ENCODE peak calls at places on chromosomes 12 and 14, in nine cellular contexts. L is mucosa of descending colon, X is cardiac muscle cell, E is tibial nerve, G is heart left ventricle, F is psoas muscle, Q is PC-9, R is progenitor cell of endocrine pancreas, V is upper lobe of left lung. S is an unnamed sample.

GRCh38 chr14:37234222-37234621 is 36.5 kb downstream of the MIPOL1 start:
- DNase-seq in L (no peak), X (no peak), E (no peak), G (no peak), F (no peak), Q (no peak), R (no peak), V (no peak), S (no peak)

GRCh38 chr12:75779891-75780501 is 251.6 kb downstream of the PHLDA1 start:
- DNase-seq in L (no peak), X (peak; percentile 13), E (no peak), G (no peak), F (no peak), Q (no peak), R (no peak), V (no peak), S (no peak)

GRCh38 chr14:62939970-62940369 is 105.3 kb downstream of the KCNH5 start:
- DNase-seq in L (no peak), X (no peak), E (no peak), G (no peak), F (no peak), Q (no peak), R (no peak), V (no peak), S (no peak)

GRCh38 chr14:101128478-101129450 is 225.2 kb upstream of the RTL1 start:
- DNase-seq in L (no peak), X (no peak), E (peak; percentile 7), G (peak; percentile 54), F (peak; percentile 9), Q (no peak), R (no peak), V (peak; percentile 38), S (no peak)

GRCh38 chr12:46676797-46677520 is 148.8 kb downstream of the SLC38A4 start:
- DNase-seq in L (peak; percentile 14), X (no peak), E (no peak), G (no peak), F (no peak), Q (no peak), R (no peak), V (no peak), S (no peak)

GRCh38 chr14:36518586-36519430 is 1.2 kb downstream of the NKX2-1 start:
- DNase-seq in L (no peak), X (no peak), E (no peak), G (no peak), F (no peak), Q (no peak), R (no peak), V (peak; percentile 82), S (no peak)

GRCh38 chr14:77268989-77269595 is 1.9 kb downstream of the NGB start:
- DNase-seq in L (no peak), X (no peak), E (no peak), G (no peak), F (no peak), Q (no peak), R (no peak), V (no peak), S (no peak)

GRCh38 chr12:52521175-52521574 is 981 bp upstream of the KRT5 start:
- DNase-seq in L (no peak), X (no peak), E (no peak), G (no peak), F (no peak), Q (peak; percentile 83), R (peak; percentile 5), V (no peak), S (peak; percentile 35)

GRCh38 chr14:61585598-61586538 is 109.4 kb upstream of the HIF1A start:
- DNase-seq in L (peak; percentile 71), X (no peak), E (peak; percentile 42), G (peak; percentile 84), F (peak; percentile 68), Q (no peak), R (no peak), V (no peak), S (no peak)

GRCh38 chr14:104791425-104791824 is 4.1 kb downstream of the AKT1 start:
- DNase-seq in L (no peak), X (no peak), E (no peak), G (no peak), F (no peak), Q (no peak), R (no peak), V (peak; percentile 33), S (no peak)

GRCh38 chr14:104794099-104794498 is 1.4 kb downstream of the AKT1 start:
- DNase-seq in L (peak; percentile 65), X (peak; percentile 82), E (no peak), G (no peak), F (peak; percentile 59), Q (no peak), R (peak; percentile 34), V (peak; percentile 86), S (peak; percentile 79)

GRCh38 chr14:104792101-104792884 is 3.3 kb downstream of the AKT1 start:
- DNase-seq in L (no peak), X (no peak), E (no peak), G (peak; percentile 81), F (peak; percentile 65), Q (no peak), R (no peak), V (peak; percentile 88), S (no peak)

GRCh38 chr14:104793703-104793959 is 1.9 kb downstream of the AKT1 start:
- DNase-seq in L (no peak), X (no peak), E (no peak), G (no peak), F (no peak), Q (no peak), R (no peak), V (no peak), S (no peak)

DNA sequence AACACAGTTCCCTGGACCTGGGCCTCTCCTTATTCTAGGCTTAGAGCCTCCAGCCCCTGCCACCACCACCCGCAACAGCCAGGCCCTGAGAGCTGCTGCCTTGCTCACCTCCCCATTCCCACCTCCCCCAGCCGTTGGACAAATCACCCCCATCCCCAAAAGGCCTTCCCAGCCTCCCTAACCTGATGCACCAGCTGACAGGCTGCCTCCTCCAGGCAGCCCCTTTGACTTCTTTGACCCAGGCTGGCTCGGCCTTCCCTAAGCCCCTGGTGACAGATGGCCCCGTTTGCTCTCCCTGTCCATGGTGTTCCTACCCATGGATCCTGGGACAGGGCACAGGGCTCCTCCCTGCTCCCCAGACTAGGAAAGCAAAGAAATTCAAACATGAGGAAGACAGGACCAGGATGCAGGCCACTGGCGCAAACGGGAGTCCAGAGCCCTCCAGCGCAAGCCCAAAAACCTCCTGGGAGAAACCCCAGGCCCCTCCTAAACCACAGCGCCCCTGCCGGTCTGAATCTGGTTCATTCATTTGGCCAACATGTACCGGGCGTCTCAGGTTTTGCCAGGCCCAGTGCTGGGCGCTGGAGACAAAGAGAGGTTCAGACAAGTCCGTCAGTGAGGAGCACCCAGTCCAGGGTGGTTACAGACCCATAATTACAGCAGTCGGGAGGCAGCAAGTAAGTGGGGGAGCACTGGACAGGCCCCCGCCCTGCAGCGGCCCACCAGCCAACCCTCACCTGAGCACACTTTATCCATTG is 2.4 kb downstream of the AKT1 start:
- DNase-seq in L (no peak), X (no peak), E (no peak), G (no peak), F (no peak), Q (no peak), R (no peak), V (peak; percentile 55), S (no peak)
- TF ChIP-seq CTCF in L (no peak), X (no peak), E (no peak), G (no peak), F (no peak), Q (no peak), R (peak; percentile 31), V (no peak), S (no peak)

DNA sequence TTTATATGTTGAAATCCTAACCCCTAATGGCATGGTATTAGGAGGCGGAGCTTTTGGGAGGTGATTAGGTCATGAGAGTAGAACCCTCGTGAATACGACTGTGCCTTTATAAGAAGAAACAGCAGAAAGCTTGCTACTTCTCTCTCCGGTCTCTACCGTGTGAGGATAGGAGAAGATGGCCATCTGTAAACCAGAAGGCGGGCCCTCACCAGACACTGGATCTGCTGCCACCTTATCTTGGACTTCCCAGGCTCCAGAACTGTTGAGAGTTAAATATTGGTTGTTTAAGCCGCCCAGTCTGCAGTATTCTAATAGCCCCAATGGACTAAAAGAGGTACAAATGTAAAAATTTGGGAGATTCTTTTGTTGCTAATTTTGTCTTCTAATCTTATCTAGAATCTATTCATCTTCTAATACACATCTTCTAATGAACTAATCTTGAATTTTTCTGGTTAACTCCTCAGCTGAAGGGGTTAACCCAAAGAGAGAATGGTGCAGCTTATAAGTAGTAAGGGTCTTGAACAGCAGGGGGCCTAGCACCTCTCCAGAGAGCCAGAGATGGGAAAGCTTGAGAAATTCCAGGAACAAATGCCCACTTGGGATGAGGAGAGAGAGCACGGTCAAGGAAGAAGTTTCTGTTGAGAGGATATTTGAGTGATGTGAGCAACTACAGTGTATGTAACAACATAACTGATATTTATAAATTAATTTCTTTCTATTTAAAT is 264.0 kb upstream of the GRIP1 start:
- DNase-seq in L (no peak), X (peak; percentile 42), E (no peak), G (no peak), F (no peak), Q (no peak), R (no peak), V (no peak), S (no peak)
- TF ChIP-seq CTCF in L (no peak), X (no peak), E (no peak), G (no peak), F (no peak), Q (no peak), R (peak; percentile 52), V (no peak), S (no peak)

DNA sequence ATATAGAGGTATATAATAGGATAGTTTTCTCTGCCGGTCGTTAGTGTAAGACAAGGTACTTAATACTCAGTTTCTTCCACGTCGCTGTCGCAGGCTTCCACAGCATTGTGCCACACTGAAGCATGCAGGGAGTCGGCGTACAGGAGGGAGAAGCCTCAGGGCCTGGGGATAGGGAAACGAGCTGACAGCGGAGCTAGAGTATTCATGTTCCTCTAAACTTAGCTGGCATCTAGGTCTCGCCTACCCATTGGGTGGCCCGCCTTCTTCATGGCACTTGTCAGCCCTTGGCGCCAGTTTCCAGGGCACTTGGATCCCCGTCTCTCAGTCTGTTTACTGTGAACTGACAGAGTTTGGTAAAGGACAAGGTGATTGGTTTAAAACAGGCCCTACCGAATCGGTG is 73.6 kb downstream of the GNS start:
- DNase-seq in L (no peak), X (no peak), E (no peak), G (no peak), F (no peak), Q (no peak), R (no peak), V (no peak), S (no peak)
- TF ChIP-seq CTCF in L (no peak), X (no peak), E (no peak), G (no peak), F (no peak), Q (no peak), R (no peak), V (no peak), S (no peak)

DNA sequence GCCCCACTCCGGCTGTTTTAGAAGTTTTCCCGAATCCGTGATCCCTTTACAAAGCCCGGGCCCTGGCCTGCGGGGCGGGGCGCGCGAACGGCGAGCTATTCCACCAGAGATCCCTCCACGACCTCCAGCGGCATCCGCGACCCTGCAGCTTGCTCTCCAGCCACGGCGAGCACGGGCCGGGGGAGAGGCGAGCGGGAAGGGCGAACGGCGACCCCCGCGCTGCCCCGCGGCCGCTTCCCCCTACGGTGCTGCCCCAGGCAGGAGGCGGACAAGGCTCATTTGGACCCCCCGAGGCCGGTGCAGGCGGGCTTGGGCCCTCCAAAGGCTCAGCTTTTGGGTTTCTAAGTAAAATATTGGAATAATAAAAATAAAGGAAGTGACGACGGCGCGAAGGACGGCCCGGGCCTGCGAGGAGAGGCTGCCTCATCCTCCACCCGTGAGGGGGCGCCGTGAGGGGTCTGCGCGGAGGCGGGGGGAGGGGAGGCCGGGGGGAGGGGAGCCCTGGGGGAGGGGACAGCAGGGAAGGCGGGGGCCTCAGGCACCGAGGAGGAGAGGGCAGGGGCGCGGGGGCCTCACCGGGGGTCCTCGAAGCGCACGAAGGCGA is 600 bp downstream of the SRSF9 start:
- DNase-seq in L (peak; percentile 45), X (no peak), E (no peak), G (peak; percentile 74), F (peak; percentile 39), Q (no peak), R (no peak), V (peak; percentile 90), S (peak; percentile 33)
- TF ChIP-seq CTCF in L (no peak), X (no peak), E (no peak), G (no peak), F (no peak), Q (no peak), R (no peak), V (no peak), S (no peak)